ENCODE peak calls at places on chromosome 13, in nine cellular contexts. I, M, O, F, W, L, H, R and T are unnamed samples.

GRCh38 chr13:20301391-20302071 is 69.4 kb upstream of the GJB6 start:
- DNase-seq in I (no peak), M (no peak), O (no peak), F (peak), W (no peak), L (no peak), H (no peak), R (no peak), T (no peak)

GRCh38 chr13:76012091-76012721 is 376.1 kb downstream of the LMO7 start:
- DNase-seq in I (no peak), M (no peak), O (no peak), F (no peak), W (no peak), L (no peak), H (no peak), R (no peak), T (no peak)

GRCh38 chr13:113769881-113770280 is 10.9 kb downstream of the TMEM255B start:
- DNase-seq in I (no peak), M (peak), O (no peak), F (no peak), W (no peak), L (no peak), H (no peak), R (no peak), T (no peak)

GRCh38 chr13:74210693-74211393 is 76.6 kb upstream of the KLF12 start:
- DNase-seq in I (no peak), M (no peak), O (no peak), F (peak), W (no peak), L (no peak), H (peak), R (peak), T (peak)

GRCh38 chr13:106104281-106104901 is 431.1 kb downstream of the EFNB2 start:
- DNase-seq in I (no peak), M (no peak), O (no peak), F (no peak), W (peak), L (no peak), H (no peak), R (peak), T (no peak)

GRCh38 chr13:26344980-26345379 is 91.1 kb downstream of the CDK8 start:
- DNase-seq in I (no peak), M (no peak), O (no peak), F (no peak), W (no peak), L (no peak), H (no peak), R (no peak), T (peak)

GRCh38 chr13:27967203-27967735 is 1.8 kb downstream of the CDX2 start:
- DNase-seq in I (no peak), M (no peak), O (no peak), F (no peak), W (no peak), L (peak), H (no peak), R (no peak), T (no peak)

GRCh38 chr13:70391678-70392077 is 283.4 kb upstream of the KLHL1 start:
- DNase-seq in I (no peak), M (no peak), O (no peak), F (no peak), W (no peak), L (no peak), H (no peak), R (no peak), T (no peak)

GRCh38 chr13:33784738-33785137 is 33.2 kb upstream of the RFC3 start:
- DNase-seq in I (no peak), M (no peak), O (no peak), F (no peak), W (no peak), L (no peak), H (no peak), R (no peak), T (no peak)

GRCh38 chr13:76397413-76397812 is 488.8 kb downstream of the KCTD12 start:
- DNase-seq in I (no peak), M (no peak), O (no peak), F (no peak), W (no peak), L (no peak), H (no peak), R (no peak), T (no peak)

GRCh38 chr13:33610471-33611015 is 207.4 kb upstream of the RFC3 start:
- DNase-seq in I (no peak), M (no peak), O (peak), F (no peak), W (no peak), L (no peak), H (peak), R (no peak), T (no peak)

GRCh38 chr13:77815330-77815729 is 103.3 kb downstream of the EDNRB start:
- DNase-seq in I (no peak), M (no peak), O (no peak), F (no peak), W (no peak), L (no peak), H (no peak), R (no peak), T (no peak)

GRCh38 chr13:27293873-27294515 is 23.4 kb downstream of the RASL11A start:
- DNase-seq in I (no peak), M (no peak), O (no peak), F (no peak), W (no peak), L (peak), H (no peak), R (no peak), T (no peak)

GRCh38 chr13:37914781-37915391 is 45.3 kb upstream of the TRPC4 start:
- DNase-seq in I (no peak), M (no peak), O (no peak), F (no peak), W (no peak), L (no peak), H (no peak), R (no peak), T (no peak)

GRCh38 chr13:77306458-77306857 is 20.4 kb downstream of the MYCBP2 start:
- DNase-seq in I (no peak), M (no peak), O (no peak), F (no peak), W (no peak), L (no peak), H (no peak), R (no peak), T (no peak)

GRCh38 chr13:108326318-108326717 is 56.8 kb downstream of the TNFSF13B start:
- DNase-seq in I (no peak), M (no peak), O (no peak), F (no peak), W (no peak), L (no peak), H (no peak), R (no peak), T (no peak)

GRCh38 chr13:79307866-79308298 is 98.2 kb downstream of the RBM26 start:
- DNase-seq in I (no peak), M (peak), O (no peak), F (no peak), W (no peak), L (no peak), H (peak), R (no peak), T (no peak)

GRCh38 chr13:50843256-50844043 is at the start of gene DLEU7:
- DNase-seq in I (no peak), M (no peak), O (no peak), F (peak), W (no peak), L (no peak), H (no peak), R (no peak), T (no peak)

GRCh38 chr13:69912576-69913074 is 195.0 kb upstream of the ATXN8OS start:
- DNase-seq in I (no peak), M (no peak), O (no peak), F (no peak), W (no peak), L (no peak), H (no peak), R (no peak), T (no peak)

GRCh38 chr13:114110091-114110829 is 22.2 kb downstream of the RASA3 start:
- DNase-seq in I (no peak), M (peak), O (no peak), F (no peak), W (no peak), L (peak), H (no peak), R (no peak), T (peak)

GRCh38 chr13:86729206-86729605 is 930.0 kb upstream of the SLITRK6 start:
- DNase-seq in I (no peak), M (no peak), O (no peak), F (no peak), W (no peak), L (no peak), H (no peak), R (no peak), T (no peak)

GRCh38 chr13:41652735-41653361 is 195.5 kb downstream of the RGCC start:
- DNase-seq in I (no peak), M (no peak), O (no peak), F (peak), W (peak), L (no peak), H (peak), R (no peak), T (peak)

GRCh38 chr13:66835040-66835628 is 395.0 kb downstream of the PCDH9 start:
- DNase-seq in I (no peak), M (peak), O (peak), F (peak), W (peak), L (peak), H (peak), R (no peak), T (no peak)

GRCh38 chr13:24273926-24274325 is 35.5 kb upstream of the C1QTNF9 start:
- DNase-seq in I (no peak), M (no peak), O (no peak), F (no peak), W (no peak), L (no peak), H (peak), R (no peak), T (no peak)

GRCh38 chr13:65803706-65804392 is 1426.3 kb downstream of the PCDH9 start:
- DNase-seq in I (no peak), M (no peak), O (no peak), F (no peak), W (no peak), L (no peak), H (no peak), R (no peak), T (no peak)
- TF ChIP-seq POLR2A in I (no peak), M (no peak), O (no peak), F (no peak), W (no peak), L (no peak), H (no peak), R (no peak), T (no peak)

GRCh38 chr13:44764334-44764733 is 188.2 kb upstream of the TSC22D1 start:
- DNase-seq in I (no peak), M (no peak), O (no peak), F (no peak), W (no peak), L (no peak), H (no peak), R (no peak), T (no peak)
- TF ChIP-seq POLR2A in I (no peak), M (no peak), O (no peak), F (no peak), W (no peak), L (no peak), H (no peak), R (no peak), T (no peak)

GRCh38 chr13:56659041-56659471 is 481.7 kb upstream of the PRR20A start:
- DNase-seq in I (no peak), M (no peak), O (no peak), F (no peak), W (no peak), L (peak), H (no peak), R (no peak), T (no peak)
- TF ChIP-seq POLR2A in I (no peak), M (no peak), O (no peak), F (no peak), W (no peak), L (no peak), H (no peak), R (no peak), T (no peak)

DNA sequence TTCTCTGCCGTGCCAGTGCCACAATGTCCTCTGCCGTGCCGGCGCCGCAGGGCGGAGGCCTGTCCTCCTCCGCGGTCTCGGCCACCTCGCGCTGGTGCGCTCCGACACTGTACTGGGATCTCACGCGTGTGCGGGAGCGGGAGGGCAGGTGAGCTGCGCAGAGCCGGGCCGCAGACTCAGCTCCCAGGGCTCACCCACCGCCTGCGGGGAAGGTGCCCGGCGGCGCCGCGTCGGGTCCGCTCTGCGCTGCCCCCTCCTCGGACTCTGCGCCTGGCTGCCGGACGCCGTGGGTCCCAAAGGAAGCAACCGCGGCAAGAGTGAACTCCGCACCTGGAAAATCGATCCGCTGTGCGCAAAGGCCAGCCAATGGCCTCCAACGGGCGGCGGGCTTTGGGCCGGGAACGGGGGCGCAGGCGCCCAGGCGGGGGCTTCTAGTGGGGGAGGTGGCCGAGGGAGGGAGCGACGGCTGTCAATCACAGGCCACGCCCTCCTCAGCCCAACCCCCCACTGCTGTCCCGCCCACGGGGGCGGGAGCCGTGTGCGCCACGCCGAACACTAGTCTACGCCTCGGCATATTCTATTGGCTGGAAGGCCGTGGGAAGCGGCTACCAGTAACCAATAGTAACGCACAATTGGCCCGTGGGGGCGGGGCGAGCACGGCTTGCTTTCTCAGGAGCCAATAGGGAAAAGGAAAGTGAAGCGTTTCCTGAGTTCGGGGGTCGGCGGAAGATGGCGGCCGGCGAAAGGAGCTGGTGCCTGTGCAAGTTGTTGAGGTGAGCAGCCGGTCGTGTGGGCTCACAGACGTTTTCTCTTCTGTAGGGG is at the start of gene ALG11:
- DNase-seq in I (peak), M (peak), O (peak), F (peak), W (peak), L (peak), H (peak), R (peak), T (peak)
- TF ChIP-seq POLR2A in I (no peak), M (peak), O (no peak), F (no peak), W (peak), L (no peak), H (peak), R (peak), T (peak)

GRCh38 chr13:111116830-111117229 is 1.7 kb downstream of the ARHGEF7 start:
- DNase-seq in I (no peak), M (no peak), O (no peak), F (no peak), W (no peak), L (no peak), H (no peak), R (no peak), T (no peak)

GRCh38 chr13:111114362-111115050 is 604 bp upstream of the ARHGEF7 start:
- DNase-seq in I (no peak), M (peak), O (peak), F (peak), W (no peak), L (peak), H (peak), R (no peak), T (peak)

GRCh38 chr13:111117289-111117688 is 2.2 kb downstream of the ARHGEF7 start:
- DNase-seq in I (no peak), M (no peak), O (no peak), F (no peak), W (no peak), L (no peak), H (no peak), R (no peak), T (no peak)

GRCh38 chr13:111115051-111115840 is at the start of gene ARHGEF7:
- DNase-seq in I (no peak), M (peak), O (no peak), F (no peak), W (no peak), L (peak), H (no peak), R (no peak), T (peak)

DNA sequence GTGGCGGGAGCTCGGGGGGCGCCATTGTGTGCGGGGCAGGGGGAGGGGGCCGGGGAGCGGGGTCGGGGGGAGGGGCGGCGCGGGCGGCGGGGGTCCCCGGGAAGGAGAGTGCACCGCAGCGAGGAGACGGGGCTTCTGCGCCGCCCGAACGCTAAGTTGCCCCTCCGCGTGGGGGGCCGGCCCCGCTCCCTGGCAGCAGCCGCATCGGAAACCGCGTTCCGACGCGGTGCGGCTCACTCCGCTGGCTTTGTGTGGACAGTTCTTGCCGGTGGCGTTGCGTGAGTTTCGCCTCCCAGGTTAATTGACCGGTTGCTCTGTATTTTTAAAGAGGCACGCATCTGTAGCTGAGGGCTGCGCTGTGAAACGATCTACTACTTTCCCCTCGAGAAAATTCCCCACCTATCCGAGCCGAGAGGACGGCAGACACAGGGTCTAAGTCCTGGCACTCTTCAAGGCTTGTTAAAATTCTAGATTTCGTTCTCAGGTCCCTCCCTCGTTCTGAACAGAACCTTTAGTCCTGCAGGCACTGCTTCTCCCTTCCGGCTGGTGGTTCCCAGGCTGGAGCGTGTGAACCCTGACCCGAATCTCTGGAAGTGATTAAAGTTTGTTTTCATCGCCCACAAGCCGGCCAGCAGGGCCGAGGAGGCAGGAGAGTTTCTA is 861 bp downstream of the ARHGEF7 start:
- DNase-seq in I (no peak), M (peak), O (peak), F (peak), W (no peak), L (peak), H (peak), R (no peak), T (no peak)
- TF ChIP-seq POLR2A in I (peak), M (no peak), O (no peak), F (no peak), W (no peak), L (no peak), H (no peak), R (no peak), T (no peak)

DNA sequence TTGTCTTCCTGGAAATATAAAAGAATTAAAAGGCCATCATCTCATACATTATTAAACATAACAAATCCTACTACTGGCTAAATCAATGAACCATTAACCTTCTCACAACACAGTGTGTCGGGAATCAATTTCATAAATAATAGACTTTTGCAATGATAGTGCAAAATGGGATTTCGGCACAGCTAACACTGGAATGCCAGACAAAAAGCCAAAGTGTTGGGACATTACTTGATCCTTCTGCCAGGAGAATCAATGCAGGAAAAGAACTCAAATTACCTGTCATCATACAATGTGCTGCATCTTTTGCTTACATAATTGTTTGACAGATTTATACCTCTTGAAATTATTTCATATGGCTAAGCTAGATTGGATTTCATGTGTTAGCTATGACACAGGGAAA is 334.3 kb downstream of the MTUS2 start:
- DNase-seq in I (no peak), M (no peak), O (no peak), F (no peak), W (no peak), L (no peak), H (no peak), R (no peak), T (no peak)
- TF ChIP-seq POLR2A in I (no peak), M (no peak), O (no peak), F (no peak), W (no peak), L (no peak), H (no peak), R (no peak), T (no peak)

DNA sequence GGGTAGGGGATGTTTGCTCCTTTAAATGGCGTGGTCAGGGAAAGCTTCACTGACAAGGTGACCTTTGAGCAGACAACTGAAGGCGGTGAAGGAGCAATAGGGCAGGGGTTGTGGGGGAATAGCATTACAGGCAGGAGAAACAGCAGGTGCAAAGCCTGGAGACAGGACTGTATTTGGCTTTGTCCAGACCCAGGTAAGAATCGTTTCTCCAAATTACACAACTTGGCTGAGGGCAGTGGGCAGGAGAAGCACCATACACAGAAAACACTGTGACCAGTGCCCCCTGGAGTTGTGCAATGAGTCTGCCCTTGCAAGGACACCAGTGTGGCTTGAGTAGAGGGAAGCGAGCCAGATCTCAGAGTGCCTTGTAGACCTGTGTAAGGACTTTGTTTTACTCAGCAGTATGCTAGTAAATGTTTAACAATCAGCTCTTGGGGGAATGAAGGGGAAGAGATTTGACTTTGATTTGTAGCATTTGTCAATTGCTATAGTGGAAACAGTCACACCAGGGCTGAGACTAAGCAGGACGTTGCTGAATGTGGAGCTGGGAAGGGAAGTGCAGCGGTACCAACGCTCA is 360.0 kb downstream of the DCT start:
- DNase-seq in I (no peak), M (no peak), O (no peak), F (no peak), W (no peak), L (no peak), H (no peak), R (no peak), T (no peak)
- TF ChIP-seq POLR2A in I (no peak), M (no peak), O (no peak), F (no peak), W (no peak), L (no peak), H (no peak), R (no peak), T (no peak)